ENCODE peak calls at places on chromosome 11, in seven cellular contexts. M is psoas muscle; X is NCI-H460; E is naive thymus-derived CD8-positive, alpha-beta T cell; N is Caco-2; J is naive thymus-derived CD4-positive, alpha-beta T cell; Q is activated T-cell treated with anti-CD3 and anti-CD28 coated beads, Interleukin-2, amount 50 U/mL, for 72 hours. K is an unnamed sample.

GRCh38 chr11:129373489-129373953 is 2.1 kb upstream of the BARX2 start:
- DNase-seq in M (no peak), X (no peak), E (no peak), N (no peak), J (no peak), Q (peak; percentile 1), K (no peak)

GRCh38 chr11:77092382-77092781 is 10.3 kb upstream of the OMP start:
- DNase-seq in M (no peak), X (no peak), E (no peak), N (no peak), J (no peak), Q (no peak), K (no peak)

GRCh38 chr11:12200359-12201015 is 90.1 kb downstream of the MICAL2 start:
- DNase-seq in M (no peak), X (no peak), E (no peak), N (no peak), J (no peak), Q (peak; percentile 62), K (no peak)

GRCh38 chr11:130840683-130841082 is 75.6 kb downstream of the SNX19 start:
- DNase-seq in M (no peak), X (no peak), E (no peak), N (no peak), J (no peak), Q (no peak), K (no peak)

GRCh38 chr11:66331542-66332370 is 4.5 kb downstream of the RIN1 start:
- DNase-seq in M (no peak), X (no peak), E (no peak), N (no peak), J (no peak), Q (no peak), K (no peak)

GRCh38 chr11:60457576-60457975 is 1.9 kb downstream of the MS4A1 start:
- DNase-seq in M (no peak), X (no peak), E (no peak), N (no peak), J (no peak), Q (no peak), K (no peak)

GRCh38 chr11:72333657-72334056 is 89.7 kb upstream of the PHOX2A start:
- DNase-seq in M (no peak), X (no peak), E (peak; percentile 65), N (no peak), J (peak; percentile 68), Q (peak; percentile 34), K (peak; percentile 83)

GRCh38 chr11:1757861-1758610 is 5.7 kb downstream of the CTSD start:
- DNase-seq in M (peak; percentile 21), X (no peak), E (peak; percentile 59), N (no peak), J (peak; percentile 56), Q (peak; percentile 70), K (no peak)

GRCh38 chr11:114440121-114440860 is 1.0 kb downstream of the REXO2 start:
- DNase-seq in M (no peak), X (no peak), E (peak; percentile 5), N (no peak), J (no peak), Q (no peak), K (no peak)

K was measured in H9.